ENCODE peak calls at places on chromosomes 5 and 9, in eight cellular contexts. P is stimulated activated CD8-positive, alpha-beta memory T cell treated with anti-CD3 and anti-CD28 coated beads, Interleukin-7, amount 100 ng/mL, for 24 hours; A is GM23248; M is stimulated activated CD4-positive, alpha-beta T cell treated with anti-CD3 and anti-CD28 coated beads, Interleukin-1b, Interleukin-23, amount 100 ng/mL, for 4 hours; K is HL-60; U is foreskin fibroblast; E is ovary; G is HEK293T. C is an unnamed sample.

GRCh38 chr5:176486189-176486757 is 38.1 kb downstream of the FAF2 start:
- DNase-seq in P (no peak), A (no peak), M (no peak), K (no peak), U (no peak), E (no peak), G (no peak), C (no peak)

GRCh38 chr5:150632305-150633160 is 7.9 kb upstream of the SYNPO start:
- DNase-seq in P (no peak), A (peak; percentile 56), M (no peak), K (no peak), U (no peak), E (no peak), G (no peak), C (no peak)

GRCh38 chr9:109972026-109973005 is 192.3 kb downstream of the PALM2AKAP2 start:
- DNase-seq in P (no peak), A (no peak), M (no peak), K (peak; percentile 74), U (no peak), E (no peak), G (no peak), C (no peak)

GRCh38 chr9:98465799-98466198 is 210.3 kb upstream of the TBC1D2 start:
- DNase-seq in P (no peak), A (no peak), M (no peak), K (no peak), U (no peak), E (no peak), G (no peak), C (no peak)

GRCh38 chr5:84614907-84615306 is 230.2 kb upstream of the EDIL3 start:
- DNase-seq in P (no peak), A (no peak), M (no peak), K (no peak), U (no peak), E (no peak), G (no peak), C (no peak)

GRCh38 chr5:96661101-96661840 is 905 bp upstream of the CAST start:
- DNase-seq in P (no peak), A (peak; percentile 72), M (no peak), K (no peak), U (no peak), E (peak; percentile 21), G (peak; percentile 29), C (peak; percentile 35)

GRCh38 chr5:81994679-81995078 is 22.9 kb downstream of the ATG10 start:
- DNase-seq in P (no peak), A (peak; percentile 19), M (no peak), K (no peak), U (no peak), E (no peak), G (no peak), C (no peak)

GRCh38 chr5:95958308-95959014 is 3.2 kb downstream of the ELL2 start:
- DNase-seq in P (no peak), A (peak; percentile 71), M (no peak), K (no peak), U (no peak), E (no peak), G (no peak), C (no peak)

GRCh38 chr5:73454379-73455036 is 5.9 kb upstream of the FOXD1 start:
- DNase-seq in P (no peak), A (peak; percentile 78), M (no peak), K (no peak), U (no peak), E (no peak), G (peak; percentile 63), C (no peak)

GRCh38 chr5:167730121-167730520 is 561.3 kb upstream of the WWC1 start:
- DNase-seq in P (no peak), A (peak; percentile 96), M (no peak), K (no peak), U (peak; percentile 76), E (no peak), G (no peak), C (no peak)

GRCh38 chr9:94526271-94526670 is 28.6 kb upstream of the PCAT7 start:
- DNase-seq in P (no peak), A (no peak), M (no peak), K (no peak), U (no peak), E (no peak), G (no peak), C (no peak)

GRCh38 chr9:19922476-19923118 is 133.8 kb upstream of the SLC24A2 start:
- DNase-seq in P (no peak), A (peak; percentile 72), M (no peak), K (no peak), U (peak; percentile 48), E (peak; percentile 35), G (peak; percentile 81), C (no peak)

GRCh38 chr9:18821794-18822193 is 211.2 kb downstream of the SAXO1 start:
- DNase-seq in P (no peak), A (no peak), M (no peak), K (no peak), U (peak; percentile 11), E (no peak), G (no peak), C (no peak)

GRCh38 chr5:402615-403359 is 40.2 kb upstream of the EXOC3 start:
- DNase-seq in P (no peak), A (no peak), M (no peak), K (peak; percentile 81), U (no peak), E (no peak), G (no peak), C (no peak)

GRCh38 chr5:72280655-72281069 is 39.4 kb downstream of the MRPS27 start:
- DNase-seq in P (no peak), A (peak; percentile 70), M (no peak), K (no peak), U (peak; percentile 34), E (no peak), G (peak; percentile 32), C (peak; percentile 24)

GRCh38 chr5:52794519-52794918 is 6.8 kb downstream of the ITGA1 start:
- DNase-seq in P (no peak), A (no peak), M (no peak), K (no peak), U (no peak), E (no peak), G (no peak), C (peak; percentile 43)

GRCh38 chr5:606526-607399 is 5.4 kb upstream of the CEP72 start:
- DNase-seq in P (no peak), A (no peak), M (no peak), K (no peak), U (no peak), E (no peak), G (no peak), C (no peak)

C was measured in tibial artery.